ENCODE peak calls at places on chromosome 15, in six cellular contexts. G is stomach, P is suprapubic skin, F is Peyer's patch, R is left ventricle myocardium inferior, A is fibroblast of lung. Y is an unnamed sample.

GRCh38 chr15:39195988-39196486 is 384.8 kb upstream of the THBS1 start:
- DNase-seq in G (no peak), P (no peak), F (no peak), R (no peak), A (peak; percentile 60), Y (no peak)

GRCh38 chr15:89998141-89998661 is 2.9 kb upstream of the ZNF710 start:
- DNase-seq in G (no peak), P (no peak), F (no peak), R (no peak), A (peak; percentile 59), Y (no peak)

GRCh38 chr15:95932676-95933075 is 397.8 kb upstream of the NR2F2 start:
- DNase-seq in G (no peak), P (no peak), F (no peak), R (no peak), A (no peak), Y (no peak)

GRCh38 chr15:90441011-90441410 is 53.0 kb downstream of the IQGAP1 start:
- DNase-seq in G (no peak), P (no peak), F (no peak), R (no peak), A (no peak), Y (no peak)

GRCh38 chr15:45640610-45641009 is 5.8 kb downstream of the SQOR start:
- DNase-seq in G (no peak), P (no peak), F (no peak), R (no peak), A (peak; percentile 62), Y (no peak)

GRCh38 chr15:84598993-84599392 is 1.8 kb upstream of the ZSCAN2 start:
- DNase-seq in G (peak; percentile 37), P (no peak), F (peak; percentile 36), R (no peak), A (peak; percentile 72), Y (no peak)

GRCh38 chr15:31390777-31391486 is 64.3 kb downstream of the KLF13 start:
- DNase-seq in G (no peak), P (no peak), F (no peak), R (peak; percentile 14), A (no peak), Y (no peak)

GRCh38 chr15:62306851-62307504 is 141.9 kb upstream of the C2CD4B start:
- DNase-seq in G (peak; percentile 64), P (no peak), F (no peak), R (peak; percentile 32), A (peak; percentile 79), Y (peak; percentile 58)

GRCh38 chr15:77851696-77852095 is 219.0 kb upstream of the LINGO1 start:
- DNase-seq in G (no peak), P (peak; percentile 33), F (no peak), R (no peak), A (no peak), Y (peak; percentile 39)

GRCh38 chr15:86193716-86194408 is 114.2 kb downstream of the AGBL1 start:
- DNase-seq in G (no peak), P (no peak), F (no peak), R (no peak), A (no peak), Y (no peak)

GRCh38 chr15:52208306-52208946 is 17.2 kb upstream of the GNB5 start:
- DNase-seq in G (peak; percentile 71), P (no peak), F (peak; percentile 66), R (peak; percentile 31), A (peak; percentile 68), Y (peak; percentile 58)

GRCh38 chr15:64527263-64527984 is 67.0 kb downstream of the ZNF609 start:
- DNase-seq in G (no peak), P (no peak), F (no peak), R (no peak), A (peak; percentile 66), Y (no peak)

GRCh38 chr15:67520976-67521769 is at the start of gene C15orf61:
- DNase-seq in G (peak; percentile 91), P (peak; percentile 86), F (peak; percentile 82), R (peak; percentile 84), A (peak; percentile 80), Y (peak; percentile 91)

GRCh38 chr15:77508541-77509505 is 88.1 kb downstream of the HMG20A start:
- DNase-seq in G (peak; percentile 73), P (peak; percentile 66), F (no peak), R (peak; percentile 68), A (peak; percentile 38), Y (peak; percentile 68)

GRCh38 chr15:78131295-78132021 is at the start of gene CIB2:
- DNase-seq in G (peak; percentile 73), P (peak; percentile 76), F (peak; percentile 69), R (peak; percentile 75), A (peak; percentile 42), Y (peak; percentile 78)

GRCh38 chr15:57385923-57386390 is 9.7 kb downstream of the CGNL1 start:
- DNase-seq in G (no peak), P (no peak), F (no peak), R (no peak), A (no peak), Y (no peak)

GRCh38 chr15:94059188-94059587 is 172.2 kb upstream of the MCTP2 start:
- DNase-seq in G (no peak), P (no peak), F (no peak), R (no peak), A (no peak), Y (no peak)

GRCh38 chr15:23472678-23473077 is 25.6 kb upstream of the GOLGA6L2 start:
- DNase-seq in G (no peak), P (no peak), F (no peak), R (no peak), A (no peak), Y (no peak)

GRCh38 chr15:92393994-92394326 is 279 bp downstream of the ST8SIA2 start:
- DNase-seq in G (no peak), P (no peak), F (no peak), R (no peak), A (no peak), Y (no peak)

GRCh38 chr15:65213241-65213640 is 2.0 kb upstream of the CILP start:
- DNase-seq in G (no peak), P (no peak), F (no peak), R (no peak), A (no peak), Y (no peak)

GRCh38 chr15:47812436-47813109 is 95.3 kb downstream of the SEMA6D start:
- DNase-seq in G (no peak), P (no peak), F (peak; percentile 19), R (no peak), A (peak; percentile 18), Y (no peak)

GRCh38 chr15:26095710-26096330 is 232.7 kb upstream of the ATP10A start:
- DNase-seq in G (no peak), P (no peak), F (no peak), R (no peak), A (no peak), Y (no peak)

GRCh38 chr15:71261418-71261817 is 146.1 kb downstream of the THSD4 start:
- DNase-seq in G (no peak), P (no peak), F (no peak), R (no peak), A (no peak), Y (no peak)

GRCh38 chr15:71259866-71260265 is 144.6 kb downstream of the THSD4 start:
- DNase-seq in G (no peak), P (no peak), F (no peak), R (no peak), A (no peak), Y (no peak)

GRCh38 chr15:71254503-71254902 is 139.2 kb downstream of the THSD4 start:
- DNase-seq in G (no peak), P (no peak), F (no peak), R (no peak), A (peak; percentile 17), Y (no peak)

GRCh38 chr15:71252036-71252898 is 137.0 kb downstream of the THSD4 start:
- DNase-seq in G (no peak), P (no peak), F (no peak), R (no peak), A (no peak), Y (no peak)

DNA sequence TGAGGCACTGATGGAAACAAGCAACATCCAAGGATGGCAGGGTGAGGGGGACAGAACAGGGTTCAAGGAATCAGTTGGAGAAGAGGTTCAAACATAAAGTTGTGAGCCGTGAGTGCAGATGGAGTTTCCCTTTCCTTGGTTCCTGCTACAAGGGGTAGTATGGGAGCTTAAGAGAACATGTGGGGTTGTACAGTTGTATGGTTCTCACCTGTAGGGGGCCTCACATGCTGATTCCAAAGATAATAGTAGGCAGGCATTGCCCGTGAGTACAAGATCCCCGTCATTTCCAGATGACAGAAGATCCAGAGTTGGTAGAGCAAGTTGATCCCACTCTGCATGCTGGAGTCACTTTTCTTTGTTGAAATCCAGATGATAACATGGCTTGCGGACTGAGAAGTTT is 141.7 kb downstream of the THSD4 start:
- DNase-seq in G (no peak), P (no peak), F (no peak), R (no peak), A (no peak), Y (no peak)
- TF ChIP-seq CTCF in G (no peak), P (no peak), F (no peak), R (no peak), A (peak; percentile 4), Y (no peak)

GRCh38 chr15:101198820-101199219 is 53.0 kb downstream of the CHSY1 start:
- DNase-seq in G (no peak), P (no peak), F (no peak), R (no peak), A (peak; percentile 77), Y (no peak)
- H3K4me1 ChIP-seq in G (peaks cover 18% of the 10 kb centered on the region), P (peaks cover 84% of the 10 kb centered on the region), F (peaks cover 11% of the 10 kb centered on the region), R (peaks cover 71% of the 10 kb centered on the region), A (peaks cover 43% of the 10 kb centered on the region), Y (peaks cover 59% of the 10 kb centered on the region)

DNA sequence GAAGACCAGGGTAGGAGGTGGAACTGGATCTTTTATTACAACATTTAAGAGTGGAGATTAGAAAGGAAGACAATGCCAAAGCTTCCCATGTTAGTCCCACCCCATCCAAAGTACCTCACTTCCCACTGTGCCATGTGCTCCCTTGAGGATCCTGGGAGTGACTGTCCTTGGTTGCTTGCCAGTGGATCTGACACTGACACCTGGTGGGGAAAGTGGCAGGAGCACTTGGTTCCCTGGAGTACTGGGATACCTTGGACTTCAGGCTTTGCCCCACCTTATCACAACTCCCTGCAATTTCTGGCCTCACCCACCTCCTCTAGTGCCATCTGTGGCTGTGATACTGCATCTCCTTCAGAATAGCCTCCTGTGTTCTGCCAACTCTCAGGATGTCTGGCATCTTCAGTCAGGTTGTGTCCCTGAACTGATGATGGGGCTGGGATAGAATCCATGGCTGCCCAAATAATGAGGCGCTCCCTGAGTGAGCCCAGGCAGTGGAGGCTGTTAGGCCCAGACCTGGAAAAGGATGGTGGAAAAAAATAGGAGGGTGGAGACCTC is 1.3 kb downstream of the ELL3 start:
- DNase-seq in G (peak; percentile 67), P (peak; percentile 76), F (no peak), R (no peak), A (peak; percentile 30), Y (no peak)
- TF ChIP-seq CTCF in G (no peak), P (peak; percentile 46), F (no peak), R (peak; percentile 43), A (peak; percentile 21), Y (peak; percentile 16)

GRCh38 chr15:99474041-99474906 is 91.5 kb upstream of the MEF2A start:
- DNase-seq in G (no peak), P (peak; percentile 67), F (no peak), R (peak; percentile 70), A (no peak), Y (peak; percentile 75)

GRCh38 chr15:99476413-99477222 is 89.2 kb upstream of the MEF2A start:
- DNase-seq in G (peak; percentile 43), P (peak; percentile 83), F (peak; percentile 78), R (peak; percentile 44), A (peak; percentile 99), Y (peak; percentile 62)

GRCh38 chr15:99474981-99475753 is 90.6 kb upstream of the MEF2A start:
- DNase-seq in G (no peak), P (no peak), F (no peak), R (peak; percentile 73), A (peak; percentile 88), Y (peak; percentile 64)

GRCh38 chr15:99477745-99478525 is 87.8 kb upstream of the MEF2A start:
- DNase-seq in G (no peak), P (no peak), F (no peak), R (no peak), A (no peak), Y (no peak)

GRCh38 chr15:99475754-99476412 is 89.9 kb upstream of the MEF2A start:
- DNase-seq in G (no peak), P (no peak), F (no peak), R (no peak), A (no peak), Y (no peak)
- H3K4me1 ChIP-seq in G (peaks cover 20% of the 10 kb centered on the region), P (peaks cover 44% of the 10 kb centered on the region), F (peaks cover 15% of the 10 kb centered on the region), R (peaks cover 62% of the 10 kb centered on the region), A (peaks cover 24% of the 10 kb centered on the region), Y (peaks cover 47% of the 10 kb centered on the region)